ENCODE peak calls at places on chromosomes 4 and X, in four cellular contexts. Q, F, N and I are unnamed samples.

GRCh38 chr4:10639100-10639499 is 45.5 kb downstream of the CLNK start:
- DNase-seq in Q (no peak), N (no peak), F (no peak), I (no peak)

GRCh38 chr4:38154251-38154650 is 194.1 kb downstream of the PTTG2 start:
- DNase-seq in N (no peak), F (no peak), Q (no peak), I (no peak)

GRCh38 chrX:46710425-46710824 is 48.5 kb downstream of the SLC9A7 start:
- DNase-seq in F (no peak), Q (no peak), N (no peak), I (no peak)

GRCh38 chr4:2937146-2937857 is 25.9 kb downstream of the NOP14 start:
- DNase-seq in F (no peak), Q (no peak), N (peak), I (no peak)

GRCh38 chr4:138911903-138912713 is 103.5 kb upstream of the NOCT start:
- DNase-seq in N (no peak), F (peak), Q (no peak), I (no peak)

GRCh38 chr4:26687728-26688127 is 103.8 kb downstream of the TBC1D19 start:
- DNase-seq in N (no peak), F (no peak), Q (no peak), I (no peak)

GRCh38 chrX:149837639-149838038 is 43.3 kb upstream of the MAGEA8 start:
- DNase-seq in Q (no peak), N (no peak), F (no peak), I (no peak)

GRCh38 chr4:8012517-8012916 is 72.9 kb upstream of the AFAP1 start:
- DNase-seq in F (no peak), Q (no peak), N (no peak), I (no peak)

GRCh38 chrX:101619336-101619735 is 1.5 kb upstream of the ARMCX6 start:
- DNase-seq in F (no peak), Q (no peak), N (no peak), I (no peak)

GRCh38 chr4:140423106-140423505 is 4.3 kb downstream of the CLGN start:
- DNase-seq in F (no peak), N (no peak), Q (no peak), I (no peak)

GRCh38 chr4:155548173-155548572 is 118.5 kb upstream of the GUCY1A1 start:
- DNase-seq in N (no peak), F (no peak), Q (no peak), I (no peak)
- TF ChIP-seq CTCF in N (no peak), F (no peak), Q (no peak), I (no peak)

GRCh38 chr4:108779958-108780357 is 17.1 kb upstream of the ETNPPL start:
- DNase-seq in F (no peak), N (no peak), Q (no peak), I (no peak)

GRCh38 chr4:108772402-108772801 is 9.5 kb upstream of the ETNPPL start:
- DNase-seq in Q (no peak), F (no peak), N (no peak), I (no peak)

GRCh38 chr4:108775921-108776320 is 13.1 kb upstream of the ETNPPL start:
- DNase-seq in F (no peak), N (no peak), Q (no peak), I (no peak)

GRCh38 chr4:108774809-108775530 is 12.1 kb upstream of the ETNPPL start:
- DNase-seq in Q (no peak), N (no peak), F (no peak), I (no peak)
- TF ChIP-seq CTCF in Q (no peak), N (no peak), F (no peak), I (no peak)

GRCh38 chrX:12115377-12115776 is 22.9 kb upstream of the FRMPD4 start:
- DNase-seq in F (no peak), Q (no peak), N (peak), I (no peak)
- TF ChIP-seq CTCF in F (no peak), Q (no peak), N (peak), I (no peak)

GRCh38 chr4:41647368-41647767 is 101.2 kb downstream of the PHOX2B start:
- DNase-seq in N (no peak), Q (no peak), F (no peak), I (no peak)

GRCh38 chr4:41644915-41645295 is 103.6 kb downstream of the PHOX2B start:
- DNase-seq in N (no peak), F (no peak), Q (no peak), I (no peak)

GRCh38 chr4:41645716-41646115 is 102.8 kb downstream of the PHOX2B start:
- DNase-seq in F (no peak), Q (no peak), N (no peak), I (no peak)

GRCh38 chr4:41646862-41647261 is 101.7 kb downstream of the PHOX2B start:
- DNase-seq in N (no peak), F (no peak), Q (no peak), I (no peak)

DNA sequence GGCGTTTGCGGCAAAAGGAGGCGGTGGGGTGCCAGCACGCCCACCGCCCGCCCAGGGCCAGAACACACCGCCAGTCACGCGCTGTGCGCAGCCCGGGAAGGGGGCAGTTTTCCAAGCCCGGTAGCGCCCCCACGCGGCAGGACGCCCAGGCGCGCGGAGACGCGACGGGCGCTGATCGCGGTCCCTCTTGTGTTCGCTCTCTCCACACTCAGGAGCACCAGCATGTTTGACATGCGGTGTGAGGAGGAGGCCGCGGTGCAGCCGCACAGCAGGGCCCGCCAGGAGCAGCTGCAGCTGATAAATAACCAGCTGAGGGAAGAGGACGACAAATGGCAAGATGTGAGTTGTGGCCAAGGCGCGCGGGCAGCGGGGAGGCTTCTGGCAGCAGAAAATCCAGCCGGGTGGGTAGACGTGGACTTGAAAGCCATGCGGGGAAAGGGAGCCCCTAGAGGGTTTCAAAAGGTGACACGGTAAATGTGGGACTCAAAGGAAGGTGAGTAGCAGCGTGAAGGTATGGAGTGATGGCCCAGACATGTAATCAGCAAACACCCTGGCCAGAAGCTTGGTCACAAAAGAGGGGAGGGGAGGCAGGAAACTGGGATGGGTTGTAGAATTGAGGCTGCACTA is 104.1 kb downstream of the PHOX2B start:
- DNase-seq in F (peak), Q (no peak), N (no peak), I (no peak)
- TF ChIP-seq CTCF in F (peak), Q (peak), N (no peak), I (peak)

GRCh38 chr4:133921280-133922195 is 280.1 kb downstream of the PABPC4L start:
- DNase-seq in Q (no peak), N (no peak), F (no peak), I (no peak)
- TF ChIP-seq CTCF in Q (no peak), N (no peak), F (no peak), I (no peak)

GRCh38 chrX:136032370-136032769 is 47.1 kb downstream of the SLC9A6 start:
- DNase-seq in N (no peak), F (no peak), Q (no peak), I (peak)
- TF ChIP-seq CTCF in N (no peak), F (no peak), Q (no peak), I (no peak)

GRCh38 chr4:19025031-19025430 is 1003.5 kb upstream of the LCORL start:
- DNase-seq in F (no peak), Q (no peak), N (no peak), I (no peak)

GRCh38 chr4:19034089-19034488 is 1012.5 kb upstream of the LCORL start:
- DNase-seq in N (no peak), F (no peak), Q (no peak), I (no peak)

GRCh38 chr4:19026281-19026680 is 1004.7 kb upstream of the LCORL start:
- DNase-seq in N (no peak), Q (no peak), F (no peak), I (no peak)

GRCh38 chr4:19030048-19030447 is 1008.5 kb upstream of the LCORL start:
- DNase-seq in F (no peak), N (no peak), Q (no peak), I (no peak)

GRCh38 chr4:19030536-19030935 is 1009.0 kb upstream of the LCORL start:
- DNase-seq in N (no peak), F (no peak), Q (no peak), I (no peak)
- TF ChIP-seq CTCF in N (no peak), F (no peak), Q (no peak), I (no peak)

DNA sequence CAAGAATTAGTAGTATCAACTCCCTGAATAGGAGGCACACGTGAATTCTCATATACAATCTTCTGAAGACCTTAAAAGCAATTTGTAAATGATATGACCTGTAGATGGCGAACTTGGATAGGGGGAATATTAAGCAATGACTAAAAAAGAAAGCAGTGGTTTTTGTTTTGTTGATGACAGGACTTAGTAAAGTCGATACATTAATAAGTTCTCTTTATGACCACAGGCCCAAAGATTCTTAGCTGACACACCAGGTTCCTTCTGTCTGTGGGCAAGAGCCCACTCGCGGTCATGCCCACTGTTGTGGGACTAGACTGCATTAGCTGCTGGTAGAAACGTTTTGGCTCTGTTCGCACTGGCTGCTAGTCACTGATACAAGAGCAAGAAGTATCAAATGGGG is 30.8 kb downstream of the ALPK1 start:
- DNase-seq in Q (no peak), F (no peak), N (peak), I (peak)
- TF ChIP-seq CTCF in Q (no peak), F (peak), N (peak), I (peak)

GRCh38 chr4:6044805-6045204 is 26.6 kb upstream of the C4orf50 start:
- DNase-seq in F (no peak), N (no peak), Q (no peak), I (no peak)
- TF ChIP-seq CTCF in F (no peak), N (peak), Q (no peak), I (no peak)

GRCh38 chr4:87541956-87542709 is 13.0 kb upstream of the SPARCL1 start:
- DNase-seq in F (no peak), N (no peak), Q (no peak), I (no peak)

GRCh38 chr4:87543835-87544461 is 14.8 kb upstream of the SPARCL1 start:
- DNase-seq in N (peak), Q (no peak), F (no peak), I (no peak)

GRCh38 chr4:87541521-87541920 is 12.3 kb upstream of the SPARCL1 start:
- DNase-seq in F (no peak), Q (no peak), N (no peak), I (no peak)

GRCh38 chr4:87545052-87545451 is 15.9 kb upstream of the SPARCL1 start:
- DNase-seq in N (no peak), Q (no peak), F (no peak), I (no peak)

DNA sequence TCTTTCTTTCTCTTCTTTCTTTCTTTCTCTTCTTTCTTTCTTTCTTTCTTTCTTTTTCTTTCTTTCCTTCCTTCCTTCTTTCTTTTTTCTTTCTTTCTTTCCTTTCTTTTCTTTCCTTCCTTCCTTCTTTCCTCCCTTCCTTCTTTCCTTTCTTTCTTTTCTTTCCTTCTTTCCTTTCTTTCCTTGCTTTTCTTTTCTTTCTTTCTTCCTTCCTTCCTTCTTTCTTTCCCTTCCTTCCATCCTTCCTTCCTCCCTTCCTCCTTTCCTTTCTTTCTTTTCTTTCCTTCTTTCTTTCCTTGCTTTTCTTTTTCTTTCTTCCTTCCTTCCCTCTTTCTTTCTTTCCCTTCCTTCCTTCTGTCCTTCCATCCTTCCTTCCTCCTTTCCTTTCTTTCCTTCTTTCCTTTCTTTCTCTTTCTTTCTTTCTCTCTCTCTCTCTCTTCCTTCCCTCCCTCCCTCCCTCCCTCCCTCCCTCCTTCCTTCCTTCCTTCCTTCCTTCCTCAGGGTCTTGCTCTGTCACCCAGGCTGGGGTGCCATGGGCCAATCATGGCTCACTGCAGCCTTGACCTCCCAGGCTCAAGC is 13.6 kb upstream of the SPARCL1 start:
- DNase-seq in N (no peak), F (no peak), Q (no peak), I (no peak)
- TF ChIP-seq CTCF in N (no peak), F (no peak), Q (no peak), I (no peak)